ENCODE peak calls at places on chromosomes 16 and 17, in eight cellular contexts. D is activated T-cell treated with anti-CD3 and anti-CD28 coated beads, Interleukin-2, amount 50 U/mL, for 48 hours; M is sciatic nerve; Z is HEK293T; G is activated CD4-positive, alpha-beta T cell treated with anti-CD3 and anti-CD28 coated beads, Interleukin-2, amount 50 U/mL, for 1 hour; T is stimulated activated CD4-positive, alpha-beta T cell treated with anti-CD3 and anti-CD28 coated beads, Interleukin-15, amount 100 ng/mL, for 1 hour; P is GM04504; Q is left ventricle myocardium inferior. W is an unnamed sample.

GRCh38 chr16:56866955-56867830 is 2.2 kb downstream of the SLC12A3 start:
- DNase-seq in T (no peak), D (peak; percentile 49), Q (no peak), M (no peak), G (peak; percentile 27), P (peak; percentile 17), Z (peak; percentile 60), W (no peak)

GRCh38 chr17:54864070-54864469 is 36.6 kb upstream of the TOM1L1 start:
- DNase-seq in Z (no peak), T (no peak), P (no peak), M (no peak), D (no peak), Q (no peak), G (no peak), W (no peak)

GRCh38 chr17:73401911-73402310 is 90.1 kb upstream of the CDC42EP4 start:
- DNase-seq in M (peak; percentile 72), G (no peak), Z (no peak), Q (peak; percentile 62), P (no peak), T (no peak), D (peak; percentile 21), W (peak; percentile 72)

GRCh38 chr17:80991645-80992076 is at the start of gene CHMP6:
- DNase-seq in M (peak; percentile 86), Z (peak; percentile 86), Q (peak; percentile 79), D (peak; percentile 84), G (peak; percentile 68), T (peak; percentile 69), P (peak; percentile 48), W (peak; percentile 91)

GRCh38 chr17:65557349-65558310 is 3.8 kb downstream of the AXIN2 start:
- DNase-seq in M (no peak), P (no peak), Z (no peak), D (peak; percentile 40), G (peak; percentile 43), Q (no peak), T (no peak), W (no peak)

GRCh38 chr16:88473666-88474534 is 20.8 kb downstream of the ZFPM1 start:
- DNase-seq in D (no peak), Z (no peak), G (no peak), M (no peak), Q (peak; percentile 70), P (no peak), T (no peak), W (peak; percentile 84)

GRCh38 chr16:29926675-29927522 is 873 bp upstream of the KCTD13 start:
- DNase-seq in D (no peak), P (no peak), Z (peak; percentile 51), T (no peak), Q (no peak), M (no peak), G (no peak), W (no peak)

GRCh38 chr16:50667497-50668367 is 13.4 kb downstream of the SNX20 start:
- DNase-seq in P (no peak), D (no peak), Z (no peak), M (no peak), G (no peak), Q (no peak), T (no peak), W (no peak)

GRCh38 chr17:72588961-72589360 is 468.1 kb downstream of the SOX9 start:
- DNase-seq in Z (no peak), G (peak; percentile 19), P (no peak), D (no peak), Q (no peak), M (no peak), T (no peak), W (no peak)

GRCh38 chr17:79574108-79574507 is 36.7 kb downstream of the RBFOX3 start:
- DNase-seq in G (no peak), M (no peak), Q (no peak), T (no peak), P (no peak), Z (no peak), D (no peak), W (no peak)

GRCh38 chr17:20300399-20301037 is 166.8 kb downstream of the LGALS9B start:
- DNase-seq in T (no peak), Z (no peak), P (peak; percentile 42), G (no peak), Q (no peak), D (no peak), M (no peak), W (no peak)

GRCh38 chr17:64133546-64134215 is 3.7 kb upstream of the ERN1 start:
- DNase-seq in Q (no peak), D (no peak), M (no peak), Z (peak; percentile 67), G (no peak), T (no peak), P (no peak), W (no peak)

GRCh38 chr17:28549274-28550132 is 2.9 kb downstream of the UNC119 start:
- DNase-seq in Q (no peak), D (peak; percentile 67), G (peak; percentile 58), T (no peak), Z (no peak), P (no peak), M (no peak), W (no peak)

GRCh38 chr16:21060027-21060510 is 90.6 kb downstream of the DNAH3 start:
- DNase-seq in Q (no peak), Z (no peak), P (no peak), T (no peak), D (no peak), M (no peak), G (no peak), W (no peak)

GRCh38 chr17:69733171-69734014 is 318.9 kb downstream of the MAP2K6 start:
- DNase-seq in M (no peak), T (no peak), P (no peak), Z (no peak), Q (peak; percentile 22), G (no peak), D (no peak), W (peak; percentile 51)

GRCh38 chr17:15279011-15279477 is 13.9 kb upstream of the PMP22 start:
- DNase-seq in P (peak; percentile 76), G (no peak), Q (no peak), M (no peak), D (no peak), T (no peak), Z (no peak), W (no peak)

GRCh38 chr17:48995332-48995870 is 1.8 kb upstream of the IGF2BP1 start:
- DNase-seq in T (no peak), Q (no peak), P (no peak), G (no peak), Z (no peak), M (no peak), D (peak; percentile 22), W (no peak)

GRCh38 chr17:10739341-10739905 is 9.6 kb upstream of the TMEM220 start:
- DNase-seq in P (no peak), G (no peak), Q (no peak), Z (no peak), D (no peak), T (no peak), M (no peak), W (no peak)

GRCh38 chr16:70430667-70431536 is 8.0 kb downstream of the ST3GAL2 start:
- DNase-seq in Q (no peak), M (no peak), T (peak; percentile 44), G (peak; percentile 52), D (peak; percentile 54), Z (no peak), P (no peak), W (no peak)

GRCh38 chr17:15510361-15510760 is 42.9 kb upstream of the CDRT4 start:
- DNase-seq in D (no peak), Q (no peak), Z (no peak), M (no peak), T (no peak), G (no peak), P (peak; percentile 63), W (no peak)

GRCh38 chr17:39270923-39271322 is 45.2 kb upstream of the STAC2 start:
- DNase-seq in G (no peak), T (no peak), P (peak; percentile 62), D (no peak), Z (no peak), M (no peak), Q (no peak), W (no peak)

GRCh38 chr16:89422527-89422904 is 67.8 kb downstream of the ANKRD11 start:
- DNase-seq in T (no peak), M (no peak), P (no peak), D (peak; percentile 73), Z (no peak), G (no peak), Q (no peak), W (no peak)

GRCh38 chr17:78108726-78109488 is 19.6 kb downstream of the TMC6 start:
- DNase-seq in M (no peak), T (no peak), G (no peak), D (no peak), Z (no peak), P (no peak), Q (peak; percentile 23), W (no peak)

GRCh38 chr16:48367443-48368049 is 17.7 kb downstream of the SIAH1 start:
- DNase-seq in T (no peak), Q (no peak), G (no peak), P (no peak), M (no peak), Z (no peak), D (no peak), W (no peak)

GRCh38 chr17:8420041-8420934 is 15.4 kb upstream of the NDEL1 start:
- DNase-seq in G (no peak), P (peak; percentile 28), T (no peak), Q (peak; percentile 47), D (no peak), Z (no peak), M (no peak), W (peak; percentile 69)

W was measured in left ventricle myocardium superior.